ENCODE peak calls at places on chromosomes 12 and 14, in eight cellular contexts. G is fibroblast of the aortic adventitia, J is adrenal gland, W is AG09319, L is GM23338, C is endothelial cell, Q is GM10248, T is endodermal cell. H is an unnamed sample.

GRCh38 chr12:65099182-65099581 is 21.9 kb downstream of the WIF1 start:
- DNase-seq in W (no peak), L (no peak), J (no peak), C (no peak), T (no peak), Q (no peak), G (no peak), H (no peak)

GRCh38 chr12:49891476-49891875 is 12.2 kb downstream of the FAIM2 start:
- DNase-seq in T (no peak), L (no peak), C (no peak), J (no peak), Q (no peak), W (no peak), G (no peak), H (no peak)

GRCh38 chr12:92108651-92109050 is 37.0 kb downstream of the BTG1 start:
- DNase-seq in Q (no peak), C (no peak), J (no peak), T (peak; percentile 69), L (peak; percentile 59), G (peak; percentile 33), W (peak; percentile 41), H (no peak)

GRCh38 chr14:80164991-80165390 is 46.3 kb downstream of the DIO2 start:
- DNase-seq in G (peak; percentile 34), C (no peak), W (no peak), T (no peak), L (no peak), J (no peak), Q (no peak), H (no peak)

GRCh38 chr14:36835145-36835544 is 173.5 kb downstream of the PAX9 start:
- DNase-seq in C (no peak), J (no peak), L (no peak), W (no peak), T (peak; percentile 61), Q (no peak), G (no peak), H (no peak)

GRCh38 chr12:22312336-22312735 is 22.2 kb downstream of the ST8SIA1 start:
- DNase-seq in L (no peak), Q (no peak), T (no peak), G (peak; percentile 45), C (no peak), J (no peak), W (no peak), H (no peak)

GRCh38 chr12:116222358-116222757 is 55.1 kb downstream of the MED13L start:
- DNase-seq in C (no peak), W (peak; percentile 60), G (peak; percentile 94), L (no peak), Q (no peak), T (no peak), J (peak; percentile 97), H (no peak)

GRCh38 chr12:22755629-22756028 is 130.7 kb downstream of the ETNK1 start:
- DNase-seq in J (no peak), Q (no peak), C (no peak), G (no peak), W (no peak), T (no peak), L (no peak), H (no peak)

GRCh38 chr12:113439606-113440030 is 17.4 kb downstream of the SDSL start:
- DNase-seq in W (no peak), G (peak; percentile 37), Q (peak; percentile 53), T (peak; percentile 96), C (peak; percentile 80), J (peak; percentile 65), L (peak; percentile 95), H (peak; percentile 83)

GRCh38 chr12:58588771-58589170 is 331.5 kb downstream of the LRIG3 start:
- DNase-seq in G (peak; percentile 44), C (no peak), T (no peak), J (no peak), W (no peak), L (no peak), Q (no peak), H (no peak)

GRCh38 chr12:104620761-104621531 is 164.2 kb downstream of the CHST11 start:
- DNase-seq in W (no peak), Q (no peak), J (no peak), C (no peak), G (peak; percentile 33), L (no peak), T (peak; percentile 47), H (no peak)

GRCh38 chr12:89252284-89252683 is 100.0 kb downstream of the DUSP6 start:
- DNase-seq in T (no peak), J (no peak), C (no peak), L (no peak), Q (no peak), W (no peak), G (peak; percentile 29), H (no peak)

GRCh38 chr14:104557086-104557485 is 22.5 kb upstream of the C14orf180 start:
- DNase-seq in G (no peak), C (no peak), L (no peak), J (no peak), W (no peak), Q (no peak), T (peak; percentile 32), H (no peak)

GRCh38 chr12:25833657-25834056 is 124.8 kb upstream of the RASSF8 start:
- DNase-seq in C (no peak), W (no peak), Q (no peak), T (no peak), G (no peak), J (no peak), L (no peak), H (no peak)

GRCh38 chr12:790253-790563 is 37.8 kb downstream of the WNK1 start:
- DNase-seq in W (no peak), G (no peak), L (no peak), Q (no peak), T (no peak), C (no peak), J (no peak), H (no peak)

GRCh38 chr12:67625004-67625403 is 23.5 kb upstream of the DYRK2 start:
- DNase-seq in J (no peak), G (no peak), T (no peak), L (no peak), C (no peak), W (no peak), Q (no peak), H (no peak)

GRCh38 chr14:95519699-95520098 is 3.2 kb upstream of the SYNE3 start:
- DNase-seq in W (peak; percentile 69), L (no peak), T (no peak), G (peak; percentile 92), Q (no peak), C (no peak), J (peak; percentile 88), H (no peak)

GRCh38 chr12:23704992-23705943 is 244.2 kb downstream of the SOX5 start:
- DNase-seq in J (no peak), G (no peak), W (no peak), C (no peak), T (no peak), Q (no peak), L (peak; percentile 81), H (no peak)

GRCh38 chr12:132131229-132131628 is 12.9 kb downstream of the DDX51 start:
- DNase-seq in Q (no peak), J (no peak), W (no peak), C (no peak), T (no peak), G (no peak), L (no peak), H (no peak)

GRCh38 chr12:132130690-132131089 is 13.4 kb downstream of the DDX51 start:
- DNase-seq in L (no peak), J (no peak), G (no peak), C (no peak), W (no peak), Q (no peak), T (no peak), H (no peak)

GRCh38 chr12:132131952-132132351 is 12.2 kb downstream of the DDX51 start:
- DNase-seq in T (no peak), Q (no peak), J (no peak), C (no peak), G (no peak), W (no peak), L (no peak), H (no peak)

GRCh38 chr12:132132609-132133430 is 11.3 kb downstream of the DDX51 start:
- DNase-seq in W (no peak), Q (no peak), G (no peak), C (no peak), T (no peak), L (no peak), J (no peak), H (no peak)

DNA sequence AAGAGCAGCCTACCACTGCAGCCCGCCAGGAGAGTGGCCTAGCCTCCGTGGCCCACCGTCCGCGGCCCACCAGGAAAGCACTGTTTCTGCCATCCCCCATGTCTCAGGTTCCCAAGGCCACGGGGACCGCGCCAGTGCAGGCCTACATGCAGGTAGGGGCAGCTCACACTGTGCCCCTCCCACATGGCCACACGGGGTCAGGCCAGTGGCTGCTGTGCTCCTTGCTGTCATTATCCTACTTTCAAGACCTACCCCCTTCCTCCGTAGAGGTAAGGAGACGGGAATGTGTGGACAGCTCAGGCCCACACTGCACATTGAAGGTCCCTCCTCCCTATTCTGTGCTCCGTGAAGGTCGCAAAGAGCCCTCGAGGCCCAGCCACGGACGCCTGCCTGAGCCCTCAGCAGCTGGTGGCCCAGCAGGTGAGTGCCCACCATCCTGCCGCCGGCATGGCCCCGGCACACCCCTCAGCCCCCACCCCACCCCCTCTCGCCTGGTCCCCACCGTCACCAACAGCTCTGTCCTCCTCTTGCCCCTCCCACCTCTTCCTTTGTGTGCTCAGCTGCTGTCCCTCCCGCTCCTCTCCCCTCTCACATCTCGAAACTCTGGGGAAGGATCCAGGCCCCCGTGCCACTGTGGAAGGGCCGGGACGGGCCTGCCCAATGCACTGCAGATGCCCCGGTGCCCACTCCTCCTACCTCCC is 10.0 kb downstream of the DDX51 start:
- DNase-seq in W (no peak), L (peak; percentile 45), G (no peak), C (no peak), T (peak; percentile 74), Q (no peak), J (no peak), H (no peak)
- TF ChIP-seq CTCF in W (no peak), L (no peak), G (no peak), C (no peak), T (peak; percentile 35), Q (no peak), J (no peak), H (no peak)

DNA sequence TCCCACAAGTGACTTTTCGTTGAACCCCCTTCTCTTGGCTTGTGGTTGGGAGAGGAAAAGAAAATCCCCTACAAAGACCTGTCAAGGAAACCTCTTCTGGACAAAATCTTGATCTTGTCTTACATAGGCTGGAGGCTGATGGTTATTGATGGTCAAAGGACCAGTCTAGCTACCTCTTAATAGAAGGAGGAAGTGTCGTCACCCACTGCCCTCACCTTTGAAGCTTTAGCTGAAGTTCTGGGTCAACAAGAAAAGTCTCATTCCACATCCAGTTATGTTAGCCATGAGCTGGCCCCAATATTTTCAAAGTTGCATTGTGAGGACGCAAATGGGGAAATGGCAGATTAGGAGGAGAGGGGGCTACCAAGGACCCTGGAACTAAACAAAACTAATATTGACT is 6.2 kb upstream of the KSR2 start:
- DNase-seq in J (no peak), C (no peak), T (no peak), G (no peak), W (no peak), L (no peak), Q (no peak), H (no peak)
- TF ChIP-seq CTCF in J (no peak), C (no peak), T (no peak), G (no peak), W (no peak), L (no peak), Q (no peak), H (no peak)

GRCh38 chr12:111197545-111197944 is 171.3 kb downstream of the PHETA1 start:
- DNase-seq in T (peak; percentile 69), W (no peak), Q (no peak), G (no peak), L (peak; percentile 49), J (no peak), C (no peak), H (no peak)
- TF ChIP-seq CTCF in T (peak; percentile 58), W (no peak), Q (no peak), G (no peak), L (peak; percentile 8), J (no peak), C (no peak), H (no peak)

GRCh38 chr14:24911324-24912095 is 138.4 kb downstream of the STXBP6 start:
- DNase-seq in Q (no peak), L (no peak), C (no peak), G (peak; percentile 86), T (no peak), J (peak; percentile 26), W (peak; percentile 57), H (no peak)
- TF ChIP-seq CTCF in Q (no peak), L (no peak), C (no peak), G (no peak), T (no peak), J (no peak), W (no peak), H (no peak)